ENCODE peak calls at places on chromosomes 16 and 17, in six cellular contexts. M, D, V, L, C and X are unnamed samples.

GRCh38 chr17:43702636-43703035 is 40.9 kb upstream of the MEOX1 start:
- DNase-seq in M (no peak), D (no peak), V (peak; percentile 31), L (no peak), C (no peak), X (no peak)

GRCh38 chr17:76146053-76146875 is 5.2 kb upstream of the FOXJ1 start:
- DNase-seq in M (no peak), D (no peak), V (no peak), L (peak; percentile 51), C (no peak), X (no peak)

GRCh38 chr17:71467719-71468118 is 653.1 kb upstream of the SOX9 start:
- DNase-seq in M (no peak), D (no peak), V (no peak), L (no peak), C (no peak), X (no peak)

GRCh38 chr17:69779378-69780214 is 295.4 kb upstream of the KCNJ16 start:
- DNase-seq in M (peak; percentile 22), D (no peak), V (no peak), L (no peak), C (no peak), X (no peak)

GRCh38 chr16:9824191-9824590 is 358.0 kb downstream of the GRIN2A start:
- DNase-seq in M (no peak), D (no peak), V (no peak), L (no peak), C (no peak), X (no peak)

GRCh38 chr16:4900036-4900435 is 36.9 kb downstream of the PPL start:
- DNase-seq in M (no peak), D (no peak), V (no peak), L (no peak), C (no peak), X (no peak)

GRCh38 chr16:77789646-77790370 is 1.4 kb downstream of the VAT1L start:
- DNase-seq in M (no peak), D (no peak), V (no peak), L (no peak), C (no peak), X (no peak)

GRCh38 chr17:42821176-42821575 is 2.9 kb downstream of the BECN1 start:
- DNase-seq in M (no peak), D (no peak), V (no peak), L (no peak), C (no peak), X (no peak)

GRCh38 chr16:89193576-89194293 is 6.6 kb downstream of the SLC22A31 start:
- DNase-seq in M (no peak), D (no peak), V (no peak), L (no peak), C (no peak), X (peak; percentile 9)

GRCh38 chr17:13311301-13311700 is 290.4 kb downstream of the HS3ST3A1 start:
- DNase-seq in M (no peak), D (no peak), V (peak; percentile 85), L (no peak), C (no peak), X (no peak)

GRCh38 chr17:57468932-57469775 is 212.8 kb downstream of the MSI2 start:
- DNase-seq in M (no peak), D (no peak), V (no peak), L (no peak), C (peak; percentile 34), X (no peak)

GRCh38 chr17:6376901-6377300 is 58.0 kb downstream of the AIPL1 start:
- DNase-seq in M (no peak), D (no peak), V (no peak), L (no peak), C (no peak), X (no peak)

GRCh38 chr17:4393806-4394205 is 27.3 kb upstream of the UBE2G1 start:
- DNase-seq in M (no peak), D (no peak), V (no peak), L (no peak), C (no peak), X (no peak)

GRCh38 chr16:35152067-35152627 is 1692.7 kb downstream of the TP53TG3F start:
- DNase-seq in M (no peak), D (no peak), V (no peak), L (no peak), C (no peak), X (no peak)

GRCh38 chr17:42975265-42975664 is 4.6 kb downstream of the PTGES3L start:
- DNase-seq in M (no peak), D (no peak), V (no peak), L (no peak), C (no peak), X (no peak)

GRCh38 chr17:69540356-69540755 is 125.9 kb downstream of the MAP2K6 start:
- DNase-seq in M (no peak), D (no peak), V (no peak), L (no peak), C (no peak), X (no peak)

GRCh38 chr16:11851301-11852091 is at the start of gene RSL1D1:
- DNase-seq in M (peak; percentile 84), D (peak; percentile 87), V (peak; percentile 93), L (peak; percentile 94), C (peak; percentile 92), X (peak; percentile 87)

GRCh38 chr16:765971-766819 is 5.7 kb downstream of the MSLN start:
- DNase-seq in M (no peak), D (no peak), V (no peak), L (no peak), C (no peak), X (no peak)

GRCh38 chr17:17892009-17892408 is 55.2 kb upstream of the SREBF1 start:
- DNase-seq in M (no peak), D (no peak), V (no peak), L (no peak), C (no peak), X (no peak)

GRCh38 chr17:63621684-63622570 is at the start of gene MAP3K3:
- DNase-seq in M (peak; percentile 100), D (peak; percentile 98), V (peak; percentile 100), L (peak; percentile 98), C (peak; percentile 98), X (peak; percentile 94)

GRCh38 chr17:80678621-80679020 is 134.0 kb downstream of the RPTOR start:
- DNase-seq in M (no peak), D (no peak), V (peak; percentile 90), L (no peak), C (peak; percentile 80), X (no peak)

GRCh38 chr16:81995651-81996050 is 15.6 kb downstream of the SDR42E1 start:
- DNase-seq in M (no peak), D (no peak), V (no peak), L (no peak), C (no peak), X (no peak)

GRCh38 chr16:4032768-4033167 is 83.5 kb downstream of the ADCY9 start:
- DNase-seq in M (no peak), D (no peak), V (no peak), L (peak; percentile 61), C (no peak), X (no peak)

GRCh38 chr17:10380631-10381408 is 8.0 kb upstream of the MYH13 start:
- DNase-seq in M (no peak), D (no peak), V (no peak), L (no peak), C (no peak), X (no peak)

GRCh38 chr16:17275076-17275732 is 195.6 kb downstream of the XYLT1 start:
- DNase-seq in M (no peak), D (no peak), V (no peak), L (no peak), C (peak; percentile 6), X (no peak)

GRCh38 chr16:65546353-65546791 is 424.5 kb upstream of the CDH11 start:
- DNase-seq in M (no peak), D (no peak), V (peak; percentile 17), L (no peak), C (no peak), X (no peak)

GRCh38 chr16:63080736-63081135 is 1044.5 kb upstream of the CDH8 start:
- DNase-seq in M (no peak), D (no peak), V (no peak), L (no peak), C (no peak), X (no peak)

GRCh38 chr17:76793775-76794174 is 55.9 kb downstream of the MFSD11 start:
- DNase-seq in M (no peak), D (no peak), V (peak; percentile 52), L (no peak), C (no peak), X (no peak)

GRCh38 chr17:45370949-45371413 is 54.2 kb upstream of the MAP3K14 start:
- DNase-seq in M (no peak), D (no peak), V (no peak), L (no peak), C (no peak), X (no peak)